ENCODE peak calls at places on chromosomes 3 and 15, in four cellular contexts. T is nephron progenitor cell; A is central memory CD4-positive, alpha-beta T cell; J is WTC11. Y is an unnamed sample.
A peak's percentile ranks its signal among the peaks of the same experiment; 100 is the strongest.

GRCh38 chr3:114144909-114145688 is 33.8 kb downstream of the DRD3 start:
- DNase-seq in A (no peak), J (no peak), T (no peak), Y (no peak)

GRCh38 chr15:77461486-77461885 is 40.8 kb downstream of the HMG20A start:
- DNase-seq in T (no peak), A (no peak), J (no peak), Y (no peak)

GRCh38 chr3:172919297-172919683 is 168.8 kb downstream of the ECT2 start:
- DNase-seq in J (no peak), A (no peak), T (no peak), Y (no peak)

GRCh38 chr3:9875448-9875847 is 4.6 kb downstream of the CIDEC start:
- DNase-seq in T (no peak), A (no peak), J (no peak), Y (no peak)

GRCh38 chr3:178971614-178972013 is 100.0 kb downstream of the ZMAT3 start:
- DNase-seq in J (no peak), T (no peak), A (no peak), Y (no peak)

GRCh38 chr3:153967260-153967659 is 153.9 kb upstream of the ARHGEF26 start:
- DNase-seq in A (no peak), T (no peak), J (no peak), Y (no peak)

GRCh38 chr3:171365489-171365888 is 94.7 kb downstream of the TNIK start:
- DNase-seq in J (no peak), A (no peak), T (no peak), Y (no peak)

GRCh38 chr15:34161329-34161953 is 48.5 kb downstream of the KATNBL1 start:
- DNase-seq in T (no peak), J (no peak), A (no peak), Y (no peak)

GRCh38 chr15:22902578-22902977 is 64.1 kb downstream of the NIPA2 start:
- DNase-seq in J (peak; percentile 51), T (no peak), A (no peak), Y (no peak)

GRCh38 chr3:71629289-71630252 is 46.0 kb upstream of the FOXP1 start:
- DNase-seq in J (no peak), T (no peak), A (no peak), Y (no peak)

GRCh38 chr3:134904333-134904771 is 109.3 kb downstream of the EPHB1 start:
- DNase-seq in J (no peak), T (no peak), A (no peak), Y (no peak)

GRCh38 chr3:182000454-182000853 is 288.7 kb downstream of the SOX2 start:
- DNase-seq in A (no peak), T (no peak), J (no peak), Y (no peak)

GRCh38 chr3:27903447-27903846 is 181.3 kb upstream of the EOMES start:
- DNase-seq in J (no peak), A (no peak), T (no peak), Y (no peak)

GRCh38 chr3:7520059-7520458 is 659.1 kb downstream of the GRM7 start:
- DNase-seq in T (no peak), J (no peak), A (no peak), Y (no peak)

GRCh38 chr3:15291589-15292541 is 40.5 kb downstream of the SH3BP5 start:
- DNase-seq in A (peak; percentile 82), J (no peak), T (no peak), Y (no peak)

GRCh38 chr15:68234060-68234459 is 4.5 kb upstream of the CLN6 start:
- DNase-seq in A (no peak), T (no peak), J (no peak), Y (no peak)

GRCh38 chr15:83436513-83437158 is 10.5 kb upstream of the SH3GL3 start:
- DNase-seq in A (no peak), T (no peak), J (no peak), Y (no peak)

GRCh38 chr15:63800245-63800644 is 33.5 kb downstream of the HERC1 start:
- DNase-seq in T (no peak), J (no peak), A (no peak), Y (no peak)

GRCh38 chr15:62248277-62248974 is 83.3 kb upstream of the C2CD4B start:
- DNase-seq in A (no peak), J (no peak), T (no peak), Y (no peak)

GRCh38 chr3:135393898-135394525 is 571.5 kb upstream of the PPP2R3A start:
- DNase-seq in T (no peak), A (no peak), J (no peak), Y (no peak)

GRCh38 chr3:127628788-127629456 is at the start of gene PODXL2:
- DNase-seq in A (peak; percentile 27), T (peak; percentile 79), J (peak; percentile 59), Y (peak; percentile 33)

GRCh38 chr3:146701246-146701645 is 96.1 kb upstream of the PLSCR5 start:
- DNase-seq in T (no peak), J (no peak), A (no peak), Y (no peak)

GRCh38 chr15:78880242-78880533 is 7.5 kb downstream of the MORF4L1 start:
- DNase-seq in J (no peak), A (no peak), T (no peak), Y (no peak)

GRCh38 chr3:15645740-15646490 is 44.4 kb downstream of the BTD start:
- DNase-seq in A (no peak), T (no peak), J (no peak), Y (no peak)